ENCODE peak calls at places on chromosome 2, in five cellular contexts. One of them, this sample, is unnamed.

GRCh38 chr2:167017021-167017420 is 128.7 kb downstream of the XIRP2 start:
- DNase-seq in left lung: no peak
- DNase-seq in GM23248: no peak
- DNase-seq in cardiac muscle cell: no peak
- DNase-seq in ovary: no peak
- DNase-seq in this sample: no peak

GRCh38 chr2:225737556-225737955 is 338.0 kb downstream of the NYAP2 start:
- DNase-seq in cardiac muscle cell: peak; percentile 40
- DNase-seq in GM23248: peak; percentile 46
- DNase-seq in left lung: no peak
- DNase-seq in ovary: no peak
- DNase-seq in this sample: no peak

GRCh38 chr2:235551965-235552364 is 58.1 kb downstream of the AGAP1 start:
- DNase-seq in ovary: peak; percentile 25
- DNase-seq in GM23248: peak; percentile 53
- DNase-seq in left lung: no peak
- DNase-seq in cardiac muscle cell: peak; percentile 47
- DNase-seq in this sample: no peak

GRCh38 chr2:43542285-43542933 is 53.4 kb downstream of the THADA start:
- DNase-seq in cardiac muscle cell: peak; percentile 71
- DNase-seq in left lung: no peak
- DNase-seq in ovary: no peak
- DNase-seq in GM23248: peak; percentile 77
- DNase-seq in this sample: no peak

GRCh38 chr2:10333247-10333613 is 30.5 kb downstream of the HPCAL1 start:
- DNase-seq in ovary: no peak
- DNase-seq in cardiac muscle cell: no peak
- DNase-seq in GM23248: no peak
- DNase-seq in left lung: no peak
- DNase-seq in this sample: no peak

GRCh38 chr2:190802133-190802532 is 78.5 kb upstream of the GLS start:
- DNase-seq in GM23248: no peak
- DNase-seq in ovary: no peak
- DNase-seq in left lung: no peak
- DNase-seq in cardiac muscle cell: no peak
- DNase-seq in this sample: no peak

GRCh38 chr2:9570182-9571060 is 14.8 kb upstream of the ADAM17 start:
- DNase-seq in ovary: no peak
- DNase-seq in cardiac muscle cell: peak; percentile 50
- DNase-seq in GM23248: no peak
- DNase-seq in left lung: no peak
- DNase-seq in this sample: no peak

GRCh38 chr2:201754683-201755415 is 25.9 kb downstream of the ALS2 start:
- DNase-seq in left lung: no peak
- DNase-seq in GM23248: peak; percentile 31
- DNase-seq in cardiac muscle cell: no peak
- DNase-seq in ovary: no peak
- DNase-seq in this sample: no peak

GRCh38 chr2:241091734-241092445 is 10.2 kb downstream of the MTERF4 start:
- DNase-seq in cardiac muscle cell: no peak
- DNase-seq in GM23248: no peak
- DNase-seq in left lung: no peak
- DNase-seq in ovary: no peak
- DNase-seq in this sample: no peak

GRCh38 chr2:8475349-8476045 is 206.4 kb upstream of the ID2 start:
- DNase-seq in cardiac muscle cell: no peak
- DNase-seq in left lung: no peak
- DNase-seq in ovary: no peak
- DNase-seq in GM23248: no peak
- DNase-seq in this sample: no peak

GRCh38 chr2:73292906-73293533 is 328 bp downstream of the EGR4 start:
- DNase-seq in cardiac muscle cell: no peak
- DNase-seq in ovary: no peak
- DNase-seq in GM23248: no peak
- DNase-seq in left lung: peak; percentile 65
- DNase-seq in this sample: no peak

GRCh38 chr2:128362889-128363228 is 44.2 kb upstream of the HS6ST1 start:
- DNase-seq in ovary: no peak
- DNase-seq in GM23248: peak; percentile 80
- DNase-seq in cardiac muscle cell: peak; percentile 91
- DNase-seq in left lung: no peak
- DNase-seq in this sample: no peak

GRCh38 chr2:160784034-160784433 is 290.4 kb upstream of the RBMS1 start:
- DNase-seq in left lung: no peak
- DNase-seq in cardiac muscle cell: no peak
- DNase-seq in GM23248: no peak
- DNase-seq in ovary: no peak
- DNase-seq in this sample: no peak

GRCh38 chr2:105557515-105557914 is 158.7 kb upstream of the FHL2 start:
- DNase-seq in ovary: no peak
- DNase-seq in cardiac muscle cell: no peak
- DNase-seq in GM23248: no peak
- DNase-seq in left lung: no peak
- DNase-seq in this sample: peak; percentile 21

GRCh38 chr2:231412616-231412963 is 17.1 kb downstream of the B3GNT7 start:
- DNase-seq in left lung: no peak
- DNase-seq in cardiac muscle cell: no peak
- DNase-seq in GM23248: no peak
- DNase-seq in ovary: no peak
- DNase-seq in this sample: no peak

GRCh38 chr2:231409773-231410172 is 14.3 kb downstream of the B3GNT7 start:
- DNase-seq in ovary: no peak
- DNase-seq in cardiac muscle cell: no peak
- DNase-seq in GM23248: no peak
- DNase-seq in left lung: no peak
- DNase-seq in this sample: no peak

GRCh38 chr2:231410293-231411004 is 14.9 kb downstream of the B3GNT7 start:
- DNase-seq in ovary: no peak
- DNase-seq in GM23248: no peak
- DNase-seq in left lung: no peak
- DNase-seq in cardiac muscle cell: no peak
- DNase-seq in this sample: no peak

GRCh38 chr2:231411871-231412615 is 16.5 kb downstream of the B3GNT7 start:
- DNase-seq in cardiac muscle cell: peak; percentile 89
- DNase-seq in GM23248: peak; percentile 89
- DNase-seq in ovary: peak; percentile 93
- DNase-seq in left lung: peak; percentile 94
- DNase-seq in this sample: peak; percentile 91

GRCh38 chr2:231411237-231411636 is 15.7 kb downstream of the B3GNT7 start:
- DNase-seq in GM23248: no peak
- DNase-seq in cardiac muscle cell: no peak
- DNase-seq in ovary: no peak
- DNase-seq in left lung: no peak
- DNase-seq in this sample: no peak
- H3K27ac ChIP-seq in GM23248: no peak overlapping the region
- H3K27ac ChIP-seq in cardiac muscle cell: no peak overlapping the region
- H3K27ac ChIP-seq in ovary: no peak overlapping the region
- H3K27ac ChIP-seq in left lung: no peak overlapping the region
- H3K27ac ChIP-seq in this sample: no peak overlapping the region

GRCh38 chr2:102021776-102022175 is 30.0 kb downstream of the IL1R2 start:
- DNase-seq in ovary: no peak
- DNase-seq in cardiac muscle cell: peak; percentile 97
- DNase-seq in GM23248: peak; percentile 71
- DNase-seq in left lung: no peak
- DNase-seq in this sample: no peak

GRCh38 chr2:102018823-102019445 is 27.2 kb downstream of the IL1R2 start:
- DNase-seq in left lung: no peak
- DNase-seq in ovary: no peak
- DNase-seq in cardiac muscle cell: peak; percentile 79
- DNase-seq in GM23248: peak; percentile 82
- DNase-seq in this sample: no peak

GRCh38 chr2:102022884-102023539 is 31.3 kb downstream of the IL1R2 start:
- DNase-seq in cardiac muscle cell: no peak
- DNase-seq in ovary: no peak
- DNase-seq in left lung: no peak
- DNase-seq in GM23248: no peak
- DNase-seq in this sample: no peak

GRCh38 chr2:102024410-102024809 is 32.6 kb downstream of the IL1R2 start:
- DNase-seq in left lung: no peak
- DNase-seq in ovary: no peak
- DNase-seq in GM23248: no peak
- DNase-seq in cardiac muscle cell: no peak
- DNase-seq in this sample: no peak

GRCh38 chr2:102020596-102021170 is 28.9 kb downstream of the IL1R2 start:
- DNase-seq in cardiac muscle cell: peak; percentile 97
- DNase-seq in GM23248: peak; percentile 89
- DNase-seq in left lung: peak; percentile 90
- DNase-seq in ovary: peak; percentile 93
- DNase-seq in this sample: peak; percentile 92
- H3K27ac ChIP-seq in cardiac muscle cell: no peak overlapping the region
- H3K27ac ChIP-seq in GM23248: no peak overlapping the region
- H3K27ac ChIP-seq in left lung: peak overlapping the region; percentile 39
- H3K27ac ChIP-seq in ovary: no peak overlapping the region
- H3K27ac ChIP-seq in this sample: peak overlapping the region; percentile 9

DNA sequence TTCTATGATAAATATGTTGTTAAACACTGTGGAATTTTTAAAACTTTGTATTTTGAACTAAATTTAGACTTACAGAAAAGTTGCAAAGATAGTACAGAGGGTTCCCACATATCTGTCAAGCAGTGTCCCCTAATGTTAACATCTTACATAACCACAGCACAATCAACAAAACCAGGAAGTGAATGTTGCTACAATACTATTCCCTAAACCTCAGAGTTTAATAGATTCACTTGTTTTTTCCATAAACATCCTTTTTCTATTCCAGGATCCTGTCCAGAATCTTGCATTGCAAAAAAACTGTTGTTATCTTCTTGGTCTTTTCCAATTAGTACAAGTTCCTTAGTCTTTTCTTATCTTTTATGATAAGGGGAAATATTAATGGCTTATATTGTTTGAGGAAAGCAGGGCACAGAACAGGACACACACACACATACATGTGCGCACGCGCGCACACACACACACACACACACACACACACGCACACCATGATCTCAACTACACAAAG is 251.1 kb upstream of the TRIB2 start:
- DNase-seq in GM23248: no peak
- DNase-seq in cardiac muscle cell: peak; percentile 76
- DNase-seq in ovary: peak; percentile 57
- DNase-seq in left lung: no peak
- DNase-seq in this sample: no peak
- H3K27ac ChIP-seq in GM23248: no peak overlapping the region
- H3K27ac ChIP-seq in cardiac muscle cell: no peak overlapping the region
- H3K27ac ChIP-seq in ovary: no peak overlapping the region
- H3K27ac ChIP-seq in left lung: no peak overlapping the region
- H3K27ac ChIP-seq in this sample: peak overlapping the region; percentile 21

DNA sequence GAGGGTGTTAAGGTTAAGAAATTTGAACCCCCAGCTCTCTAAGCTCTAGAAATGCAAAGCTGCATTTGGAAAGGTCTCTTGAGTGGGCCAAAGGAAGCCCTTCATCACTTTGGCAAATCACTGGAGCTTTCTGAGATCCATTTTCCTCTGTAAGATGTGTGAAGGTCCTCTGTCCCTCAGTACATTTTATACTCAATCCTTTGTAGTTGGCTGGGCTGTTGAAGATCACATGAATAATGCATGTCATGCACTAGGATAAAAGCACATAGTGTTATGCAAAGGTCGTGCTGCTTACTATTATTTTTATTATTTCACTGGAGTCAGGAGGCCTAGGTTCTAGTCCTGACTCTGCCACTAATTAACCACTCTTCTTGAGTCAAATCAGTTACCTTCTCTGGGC is 124.9 kb downstream of the FSHR start:
- DNase-seq in ovary: no peak
- DNase-seq in cardiac muscle cell: no peak
- DNase-seq in GM23248: no peak
- DNase-seq in left lung: no peak
- DNase-seq in this sample: no peak
- H3K27ac ChIP-seq in ovary: no peak overlapping the region
- H3K27ac ChIP-seq in cardiac muscle cell: no peak overlapping the region
- H3K27ac ChIP-seq in GM23248: no peak overlapping the region
- H3K27ac ChIP-seq in left lung: no peak overlapping the region
- H3K27ac ChIP-seq in this sample: no peak overlapping the region

DNA sequence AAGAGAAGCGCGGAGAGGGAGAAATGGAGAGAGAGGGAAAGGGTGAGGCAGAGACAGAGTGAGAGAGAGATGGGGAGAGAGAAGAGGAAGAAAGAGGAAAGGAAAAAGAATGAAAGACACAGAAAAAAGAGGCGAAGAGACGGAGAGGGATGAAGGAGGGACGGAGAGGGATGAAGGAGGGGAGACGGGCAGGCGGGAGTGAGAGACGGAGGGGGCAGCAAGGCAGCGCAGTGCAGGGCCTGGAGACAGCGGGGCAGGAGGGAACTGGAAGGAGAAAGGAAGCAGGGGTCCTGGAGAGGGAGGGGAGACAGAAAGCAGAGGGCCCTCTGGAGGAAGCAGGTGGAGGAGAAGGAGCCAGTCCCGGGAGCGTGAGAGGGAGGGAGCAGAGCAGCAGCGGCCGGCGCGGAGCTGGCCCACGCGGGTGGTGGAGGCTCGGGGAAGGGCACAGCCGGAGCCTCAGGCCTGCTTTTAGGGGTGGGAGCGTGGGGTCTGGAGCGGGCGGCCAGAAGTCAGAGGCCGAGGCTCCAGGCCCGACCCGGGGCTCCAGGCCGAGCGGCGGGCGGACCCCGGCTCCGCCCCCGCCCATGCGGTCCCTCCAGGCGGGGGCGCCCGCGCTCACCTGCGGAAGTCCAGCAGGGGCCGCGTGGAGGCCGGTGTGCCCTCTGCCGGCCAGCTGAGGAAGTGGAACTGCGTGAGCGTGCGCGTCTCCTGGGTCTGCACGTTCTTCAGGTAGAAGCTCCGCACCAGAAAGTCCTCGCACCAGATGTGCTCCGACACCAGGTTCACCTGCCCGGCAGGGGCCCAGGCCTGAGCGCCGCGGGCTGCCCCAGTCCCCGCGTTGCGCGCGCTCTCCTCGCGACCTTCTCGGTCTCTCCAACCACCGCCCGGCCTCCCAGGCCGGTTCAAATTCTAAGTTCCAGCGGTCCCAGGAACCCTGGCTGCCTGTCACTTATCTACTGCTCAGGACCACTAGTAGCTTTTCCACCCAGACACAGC is 14.5 kb downstream of the PTPRN start:
- DNase-seq in ovary: peak; percentile 88
- DNase-seq in cardiac muscle cell: peak; percentile 85
- DNase-seq in GM23248: peak; percentile 87
- DNase-seq in left lung: peak; percentile 99
- DNase-seq in this sample: peak; percentile 88
- H3K27ac ChIP-seq in ovary: peak overlapping the region; percentile 97
- H3K27ac ChIP-seq in cardiac muscle cell: peak overlapping the region; percentile 46
- H3K27ac ChIP-seq in GM23248: no peak overlapping the region
- H3K27ac ChIP-seq in left lung: no peak overlapping the region
- H3K27ac ChIP-seq in this sample: peak overlapping the region; percentile 97

GRCh38 chr2:177586154-177586553 is 193.6 kb downstream of the AGPS start:
- DNase-seq in GM23248: no peak
- DNase-seq in left lung: no peak
- DNase-seq in ovary: no peak
- DNase-seq in cardiac muscle cell: no peak
- DNase-seq in this sample: no peak
- H3K27ac ChIP-seq in GM23248: no peak overlapping the region
- H3K27ac ChIP-seq in left lung: no peak overlapping the region
- H3K27ac ChIP-seq in ovary: no peak overlapping the region
- H3K27ac ChIP-seq in cardiac muscle cell: peak overlapping the region; percentile 21
- H3K27ac ChIP-seq in this sample: no peak overlapping the region

GRCh38 chr2:172821370-172822338 is 86.0 kb downstream of the RAPGEF4 start:
- DNase-seq in GM23248: no peak
- DNase-seq in cardiac muscle cell: peak; percentile 57
- DNase-seq in ovary: no peak
- DNase-seq in left lung: no peak
- DNase-seq in this sample: peak; percentile 25
- H3K27ac ChIP-seq in GM23248: no peak overlapping the region
- H3K27ac ChIP-seq in cardiac muscle cell: no peak overlapping the region
- H3K27ac ChIP-seq in ovary: no peak overlapping the region
- H3K27ac ChIP-seq in left lung: no peak overlapping the region
- H3K27ac ChIP-seq in this sample: peak overlapping the region; percentile 42